ENCODE peak calls at places on chromosomes 4 and X, in five cellular contexts. S is osteoblast, W is pancreas, M is hepatocyte, I is heart left ventricle. K is an unnamed sample.

GRCh38 chrX:8988456-8988855 is 45.5 kb downstream of the FAM9B start:
- DNase-seq in M (peak), W (no peak), I (no peak), S (peak), K (no peak)

GRCh38 chrX:74242050-74242449 is 61.9 kb upstream of the ZCCHC13 start:
- DNase-seq in W (no peak), S (peak), I (no peak), M (no peak), K (no peak)

GRCh38 chr4:117898496-117898895 is 135.8 kb upstream of the NDST3 start:
- DNase-seq in W (no peak), M (no peak), I (no peak), S (no peak), K (no peak)

GRCh38 chrX:155216940-155217450 is 735 bp downstream of the VBP1 start:
- DNase-seq in W (no peak), I (no peak), M (peak), S (no peak), K (no peak)

GRCh38 chr4:108622022-108622421 is 1.6 kb downstream of the RPL34 start:
- DNase-seq in I (no peak), M (no peak), W (no peak), S (no peak), K (no peak)

GRCh38 chrX:84467898-84468297 is 34.4 kb downstream of the HDX start:
- DNase-seq in M (no peak), W (no peak), S (no peak), I (no peak), K (no peak)

GRCh38 chr4:101596786-101597185 is 193.7 kb upstream of the BANK1 start:
- DNase-seq in W (no peak), I (no peak), S (no peak), M (no peak), K (no peak)

GRCh38 chr4:70687821-70688794 is at the start of gene UTP3:
- DNase-seq in W (peak), S (peak), M (peak), I (peak), K (peak)

GRCh38 chr4:139825523-139826014 is 159.9 kb downstream of the MGST2 start:
- DNase-seq in M (no peak), I (no peak), W (no peak), S (no peak), K (peak)

GRCh38 chr4:74516321-74516720 is 71.4 kb downstream of the AREG start:
- DNase-seq in W (no peak), I (no peak), M (no peak), S (peak), K (no peak)

GRCh38 chr4:119683518-119683917 is 54.9 kb upstream of the PDE5A start:
- DNase-seq in M (peak), W (no peak), I (no peak), S (peak), K (no peak)

GRCh38 chr4:81471361-81472248 is at the start of gene RASGEF1B:
- DNase-seq in W (peak), I (peak), S (peak), M (peak), K (peak)

GRCh38 chrX:11125079-11125478 is 13.9 kb downstream of the HCCS start:
- DNase-seq in S (no peak), W (no peak), I (no peak), M (no peak), K (no peak)

GRCh38 chr4:7399433-7400234 is 35.1 kb downstream of the PSAPL1 start:
- DNase-seq in I (no peak), M (no peak), W (no peak), S (no peak), K (no peak)

GRCh38 chrX:110412971-110413726 is 54.5 kb downstream of the RTL9 start:
- DNase-seq in S (no peak), M (peak), I (peak), W (peak), K (no peak)

GRCh38 chrX:137707348-137707747 is 141.4 kb downstream of the ZIC3 start:
- DNase-seq in M (no peak), W (no peak), S (no peak), I (no peak), K (no peak)

GRCh38 chr4:153535735-153536494 is 69.8 kb downstream of the TMEM131L start:
- DNase-seq in I (no peak), M (no peak), W (no peak), S (no peak), K (peak)

GRCh38 chrX:15737188-15737956 is 698 bp upstream of the CA5B start:
- DNase-seq in I (no peak), W (no peak), M (peak), S (no peak), K (no peak)

GRCh38 chr4:154126276-154126675 is 337.4 kb upstream of the SFRP2 start:
- DNase-seq in S (no peak), W (no peak), I (no peak), M (no peak), K (no peak)

GRCh38 chr4:73740353-73740778 is at the start of gene CXCL8:
- DNase-seq in W (peak), I (peak), S (peak), M (peak), K (no peak)

GRCh38 chr4:12293906-12294525 is 865.3 kb upstream of the HS3ST1 start:
- DNase-seq in S (peak), M (no peak), I (no peak), W (no peak), K (no peak)

GRCh38 chr4:176794151-176794550 is 1.4 kb upstream of the VEGFC start:
- DNase-seq in M (no peak), W (no peak), I (no peak), S (peak), K (no peak)

GRCh38 chr4:113646456-113646809 is 115.1 kb downstream of the CAMK2D start:
- DNase-seq in M (peak), W (no peak), I (no peak), S (no peak), K (no peak)

GRCh38 chrX:74343327-74343969 is 39.5 kb downstream of the ZCCHC13 start:
- DNase-seq in S (no peak), I (no peak), W (no peak), M (no peak), K (no peak)

GRCh38 chrX:53476371-53476770 is 42.2 kb upstream of the HSD17B10 start:
- DNase-seq in M (no peak), S (peak), W (no peak), I (no peak), K (no peak)

GRCh38 chr4:138236035-138236434 is 6.1 kb downstream of the SLC7A11 start:
- DNase-seq in M (no peak), W (no peak), I (no peak), S (no peak), K (no peak)

GRCh38 chr4:133624744-133625143 is 475.6 kb downstream of the PCDH10 start:
- DNase-seq in I (no peak), M (peak), S (no peak), W (no peak), K (no peak)

GRCh38 chrX:148567229-148567628 is 66.8 kb downstream of the AFF2 start:
- DNase-seq in I (no peak), W (no peak), M (peak), S (no peak), K (no peak)

GRCh38 chr4:675036-675804 is 878 bp downstream of the MYL5 start:
- DNase-seq in S (peak), W (peak), I (peak), M (no peak), K (no peak)

GRCh38 chr4:176653406-176654220 is 139.1 kb downstream of the VEGFC start:
- DNase-seq in I (no peak), M (no peak), W (no peak), S (no peak), K (no peak)

GRCh38 chr4:40573593-40574311 is 55.9 kb downstream of the RBM47 start:
- DNase-seq in S (no peak), M (no peak), W (no peak), I (no peak), K (no peak)

GRCh38 chr4:145484240-145484846 is 2.7 kb downstream of the SMAD1 start:
- DNase-seq in W (no peak), I (no peak), S (no peak), M (no peak), K (no peak)

GRCh38 chr4:156242390-156242789 is 288.7 kb upstream of the CTSO start:
- DNase-seq in I (no peak), S (no peak), W (no peak), M (no peak), K (no peak)

GRCh38 chrX:107710617-107711391 is 64.8 kb downstream of the TSC22D3 start:
- DNase-seq in W (no peak), M (peak), S (peak), I (no peak), K (peak)

GRCh38 chr4:82017680-82018079 is 356.1 kb downstream of the HNRNPD start:
- DNase-seq in W (no peak), M (peak), I (no peak), S (no peak), K (no peak)

DNA sequence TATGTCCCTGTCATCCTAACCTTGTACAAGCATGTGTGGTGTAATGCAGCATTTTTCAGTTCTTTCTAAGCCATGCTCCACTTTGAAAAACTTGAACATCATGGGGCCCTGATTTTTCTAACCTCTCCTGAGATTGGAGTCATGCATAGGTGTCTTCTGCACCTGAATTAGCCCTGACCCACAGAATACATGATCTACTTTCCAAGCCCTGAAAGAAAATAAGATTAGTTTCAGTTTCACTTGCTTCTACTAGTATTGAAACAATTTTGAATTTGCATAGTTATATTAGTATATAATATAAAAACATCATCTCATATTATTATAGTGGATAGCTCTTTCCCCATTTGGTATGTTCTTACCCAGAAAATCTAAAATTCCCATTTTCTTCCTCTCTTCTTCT is 178.2 kb downstream of the HS3ST1 start:
- DNase-seq in S (no peak), M (no peak), W (no peak), I (no peak), K (no peak)
- H3K27ac ChIP-seq in S (no peak), M (no peak), W (no peak), I (no peak), K (no peak)

DNA sequence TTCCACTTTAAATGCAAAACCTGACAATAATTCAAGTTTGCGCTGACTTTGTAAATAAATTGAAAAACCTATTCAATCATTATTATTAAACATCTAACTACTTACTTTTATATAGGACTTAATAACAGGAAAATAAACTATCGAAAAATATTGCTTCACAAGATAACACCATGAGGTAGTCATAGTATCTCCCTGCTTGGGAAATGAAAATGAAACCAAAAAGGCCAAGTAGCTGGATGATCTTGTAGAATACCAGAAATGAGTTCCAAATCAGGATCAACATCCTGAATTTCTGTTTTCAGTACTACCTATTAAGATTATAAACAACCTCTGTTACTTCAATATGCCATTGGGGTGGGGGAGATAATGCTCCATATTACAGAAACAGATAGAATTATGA is 58.9 kb downstream of the CHIC2 start:
- DNase-seq in M (no peak), S (no peak), W (no peak), I (no peak), K (no peak)
- H3K4me3 ChIP-seq in M (no peak), S (no peak), W (no peak), I (peak), K (no peak)

DNA sequence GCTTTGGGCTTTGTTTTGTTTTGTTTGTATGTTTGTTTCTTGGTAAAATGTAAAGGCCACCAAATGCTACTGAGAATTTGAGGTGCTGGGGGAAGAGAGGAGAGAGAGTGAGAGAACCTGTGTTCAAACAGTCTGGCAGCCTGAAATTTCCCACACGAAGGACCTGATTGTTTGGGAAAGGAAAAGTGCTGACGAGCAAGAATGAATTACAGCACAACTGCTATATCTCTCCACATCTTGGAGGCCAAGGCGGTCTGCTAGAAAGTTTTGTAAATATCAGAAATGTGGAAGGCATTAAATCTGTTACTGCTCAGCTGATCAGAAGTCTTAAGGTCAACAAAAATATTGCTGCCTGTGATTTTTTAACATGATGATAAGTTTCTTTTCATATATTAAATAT is 170.5 kb downstream of the PALLD start:
- DNase-seq in M (no peak), S (peak), I (no peak), W (no peak), K (no peak)
- H3K27ac ChIP-seq in M (peak), S (peak), I (no peak), W (no peak), K (no peak)

GRCh38 chr4:94551616-94552564 is 100.1 kb downstream of the PDLIM5 start:
- DNase-seq in M (no peak), W (no peak), S (no peak), I (no peak), K (no peak)
- H3K4me3 ChIP-seq in M (no peak), W (no peak), S (no peak), I (no peak), K (no peak)

DNA sequence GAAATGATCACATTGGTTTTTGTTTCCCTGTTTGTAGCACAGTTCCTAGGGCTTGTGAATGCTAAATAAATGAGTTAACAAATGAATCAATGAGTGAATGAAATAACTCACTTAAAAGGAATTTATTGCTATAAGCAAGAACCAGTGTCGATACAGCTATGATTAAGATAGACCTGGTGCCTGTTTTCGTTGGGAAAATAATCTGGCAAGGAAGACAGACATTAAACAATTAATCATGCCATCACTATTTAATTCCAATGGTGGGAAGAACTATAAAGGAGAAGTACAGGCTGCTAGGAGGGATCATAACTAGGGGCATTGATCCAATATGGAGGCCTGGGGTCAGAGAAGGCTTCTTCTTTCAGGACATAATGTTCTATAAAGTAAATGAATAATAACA is 4.5 kb upstream of the CBR4 start:
- DNase-seq in M (no peak), I (no peak), W (no peak), S (no peak), K (no peak)
- H3K27ac ChIP-seq in M (no peak), I (no peak), W (peak), S (peak), K (no peak)

GRCh38 chrX:134732676-134733075 is 74.4 kb upstream of the PLAC1 start:
- DNase-seq in W (no peak), S (no peak), I (no peak), M (no peak), K (no peak)
- H3K4me3 ChIP-seq in W (no peak), S (no peak), I (no peak), M (no peak), K (no peak)

GRCh38 chrX:27987862-27988646 is 6.8 kb upstream of the DCAF8L1 start:
- DNase-seq in S (no peak), M (peak), W (no peak), I (no peak), K (no peak)
- H3K27ac ChIP-seq in S (no peak), M (peak), W (no peak), I (no peak), K (no peak)

K was measured in esophagus muscularis mucosa.